ENCODE peak calls at places on chromosomes 11 and 22, in nine cellular contexts. D, B, S, R, M, K, T, Z and P are unnamed samples.

GRCh38 chr11:121671276-121672168 is 218.8 kb upstream of the SORL1-AS1 start:
- ATAC-seq in D (peak; percentile 58), B (peak; percentile 67), S (no peak), R (no peak), M (no peak), K (no peak), T (peak; percentile 48), Z (no peak), P (peak; percentile 56)

GRCh38 chr11:128156486-128156885 is 430.9 kb downstream of the ETS1 start:
- ATAC-seq in D (no peak), B (no peak), S (no peak), R (no peak), M (no peak), K (no peak), T (no peak), Z (peak; percentile 48), P (no peak)

GRCh38 chr11:86919557-86920210 is 35.5 kb downstream of the FZD4 start:
- ATAC-seq in D (peak; percentile 75), B (peak; percentile 71), S (peak; percentile 70), R (peak; percentile 84), M (peak; percentile 83), K (peak; percentile 48), T (peak; percentile 68), Z (peak; percentile 82), P (peak; percentile 51)

GRCh38 chr22:39282642-39283311 is 36.6 kb downstream of the RPL3 start:
- ATAC-seq in D (no peak), B (peak; percentile 75), S (peak; percentile 36), R (no peak), M (peak; percentile 51), K (peak; percentile 46), T (peak; percentile 56), Z (peak; percentile 40), P (peak; percentile 33)

GRCh38 chr11:57546869-57547518 is 9.6 kb downstream of the SMTNL1 start:
- ATAC-seq in D (peak; percentile 70), B (peak; percentile 57), S (peak; percentile 95), R (peak; percentile 88), M (no peak), K (peak; percentile 91), T (no peak), Z (peak; percentile 82), P (no peak)

GRCh38 chr11:78291754-78292108 is 103.0 kb downstream of the USP35 start:
- ATAC-seq in D (no peak), B (no peak), S (no peak), R (no peak), M (no peak), K (no peak), T (no peak), Z (no peak), P (no peak)

GRCh38 chr11:65646288-65646734 is 8.4 kb downstream of the SIPA1 start:
- ATAC-seq in D (no peak), B (no peak), S (no peak), R (no peak), M (no peak), K (no peak), T (no peak), Z (no peak), P (no peak)

GRCh38 chr11:90133560-90134145 is 810 bp upstream of the NAALAD2 start:
- ATAC-seq in D (peak; percentile 71), B (no peak), S (no peak), R (no peak), M (no peak), K (no peak), T (no peak), Z (no peak), P (no peak)

GRCh38 chr11:3637201-3637600 is 4.6 kb downstream of the ART5 start:
- ATAC-seq in D (no peak), B (no peak), S (no peak), R (no peak), M (no peak), K (no peak), T (no peak), Z (no peak), P (no peak)

GRCh38 chr22:38981659-38982007 is 514 bp upstream of the APOBEC3B start:
- ATAC-seq in D (peak; percentile 36), B (peak; percentile 66), S (no peak), R (peak; percentile 29), M (peak; percentile 24), K (peak; percentile 3), T (no peak), Z (peak; percentile 18), P (peak; percentile 58)

GRCh38 chr11:64911689-64912088 is 5.3 kb downstream of the ATG2A start:
- ATAC-seq in D (no peak), B (no peak), S (no peak), R (no peak), M (no peak), K (no peak), T (no peak), Z (no peak), P (no peak)

GRCh38 chr22:18064636-18065035 is 13.2 kb upstream of the PEX26 start:
- ATAC-seq in D (no peak), B (no peak), S (no peak), R (no peak), M (no peak), K (no peak), T (no peak), Z (no peak), P (no peak)

GRCh38 chr11:91136631-91137030 is 913.8 kb upstream of the CHORDC1 start:
- ATAC-seq in D (no peak), B (no peak), S (no peak), R (no peak), M (no peak), K (no peak), T (no peak), Z (no peak), P (no peak)

GRCh38 chr11:86483591-86484163 is 109.0 kb downstream of the CCDC81 start:
- ATAC-seq in D (no peak), B (no peak), S (no peak), R (peak; percentile 29), M (peak; percentile 9), K (no peak), T (peak; percentile 10), Z (no peak), P (peak; percentile 48)

GRCh38 chr11:65981101-65981740 is 19.7 kb downstream of the SART1 start:
- ATAC-seq in D (no peak), B (peak; percentile 10), S (no peak), R (peak; percentile 17), M (no peak), K (no peak), T (no peak), Z (no peak), P (no peak)

GRCh38 chr22:26713823-26714449 is 56.5 kb downstream of the MIAT start:
- ATAC-seq in D (no peak), B (no peak), S (peak; percentile 8), R (no peak), M (no peak), K (no peak), T (peak; percentile 39), Z (no peak), P (no peak)

GRCh38 chr11:72606362-72607100 is 67.7 kb downstream of the PDE2A start:
- ATAC-seq in D (no peak), B (peak; percentile 38), S (no peak), R (no peak), M (no peak), K (no peak), T (peak; percentile 35), Z (no peak), P (no peak)

GRCh38 chr11:85685131-85685819 is 720 bp downstream of the CCDC89 start:
- ATAC-seq in D (peak; percentile 21), B (no peak), S (peak; percentile 15), R (no peak), M (peak; percentile 17), K (no peak), T (peak; percentile 7), Z (no peak), P (no peak)

GRCh38 chr11:62033191-62034044 is 66.0 kb upstream of the FTH1 start:
- ATAC-seq in D (no peak), B (no peak), S (no peak), R (peak; percentile 81), M (peak; percentile 32), K (peak; percentile 94), T (no peak), Z (no peak), P (no peak)

GRCh38 chr22:31950226-31950625 is 5.9 kb downstream of the YWHAH start:
- ATAC-seq in D (no peak), B (no peak), S (no peak), R (no peak), M (no peak), K (no peak), T (peak; percentile 63), Z (no peak), P (no peak)

GRCh38 chr22:31945971-31946680 is 1.8 kb downstream of the YWHAH start:
- ATAC-seq in D (peak; percentile 4), B (no peak), S (no peak), R (no peak), M (peak; percentile 13), K (no peak), T (no peak), Z (peak; percentile 8), P (no peak)

GRCh38 chr22:31945478-31945815 is 1.1 kb downstream of the YWHAH start:
- ATAC-seq in D (no peak), B (no peak), S (no peak), R (no peak), M (no peak), K (peak; percentile 18), T (no peak), Z (peak; percentile 8), P (no peak)

GRCh38 chr22:31947296-31947695 is 3.0 kb downstream of the YWHAH start:
- ATAC-seq in D (no peak), B (no peak), S (no peak), R (no peak), M (no peak), K (no peak), T (no peak), Z (peak; percentile 40), P (no peak)

GRCh38 chr22:31948002-31948401 is 3.7 kb downstream of the YWHAH start:
- ATAC-seq in D (no peak), B (no peak), S (no peak), R (no peak), M (no peak), K (no peak), T (no peak), Z (no peak), P (no peak)
- H3K4me1 ChIP-seq in D (peaks cover 35% of the 10 kb centered on the region), B (peaks cover 52% of the 10 kb centered on the region), S (peaks cover 24% of the 10 kb centered on the region), R (peaks cover 29% of the 10 kb centered on the region), M (peaks cover 21% of the 10 kb centered on the region), K (peaks cover 50% of the 10 kb centered on the region), T (peaks cover 7% of the 10 kb centered on the region), Z (peaks cover 16% of the 10 kb centered on the region), P (peaks cover 78% of the 10 kb centered on the region)

GRCh38 chr11:114319716-114320328 is 23.6 kb downstream of the NNMT start:
- ATAC-seq in D (peak; percentile 22), B (no peak), S (no peak), R (no peak), M (peak; percentile 32), K (no peak), T (no peak), Z (no peak), P (no peak)
- H3K4me1 ChIP-seq in D (peaks cover 49% of the 10 kb centered on the region), B (no peaks in the 10 kb centered on the region), S (peaks cover 9% of the 10 kb centered on the region), R (no peaks in the 10 kb centered on the region), M (peaks cover 44% of the 10 kb centered on the region), K (peaks cover 38% of the 10 kb centered on the region), T (no peaks in the 10 kb centered on the region), Z (no peaks in the 10 kb centered on the region), P (no peaks in the 10 kb centered on the region)

GRCh38 chr11:110580571-110580970 is 131.7 kb downstream of the ARHGAP20 start:
- ATAC-seq in D (no peak), B (no peak), S (no peak), R (no peak), M (no peak), K (no peak), T (no peak), Z (no peak), P (no peak)
- H3K4me1 ChIP-seq in D (no peaks in the 10 kb centered on the region), B (no peaks in the 10 kb centered on the region), S (no peaks in the 10 kb centered on the region), R (no peaks in the 10 kb centered on the region), M (no peaks in the 10 kb centered on the region), K (no peaks in the 10 kb centered on the region), T (no peaks in the 10 kb centered on the region), Z (no peaks in the 10 kb centered on the region), P (no peaks in the 10 kb centered on the region)

GRCh38 chr11:15918674-15919073 is 437.7 kb downstream of the SOX6 start:
- ATAC-seq in D (no peak), B (no peak), S (no peak), R (no peak), M (no peak), K (no peak), T (no peak), Z (no peak), P (no peak)
- H3K4me1 ChIP-seq in D (no peaks in the 10 kb centered on the region), B (no peaks in the 10 kb centered on the region), S (peaks cover 2% of the 10 kb centered on the region), R (no peaks in the 10 kb centered on the region), M (no peaks in the 10 kb centered on the region), K (no peaks in the 10 kb centered on the region), T (no peaks in the 10 kb centered on the region), Z (no peaks in the 10 kb centered on the region), P (no peaks in the 10 kb centered on the region)